ENCODE peak calls at places on chromosomes 7 and 10, in four cellular contexts. One of them, this sample, is unnamed.

GRCh38 chr10:4698075-4698474 is 127.9 kb upstream of the AKR1E2 start:
- DNase-seq in fibroblast of lung: no peak
- DNase-seq in GM23338: no peak
- DNase-seq in IMR-90: no peak
- DNase-seq in this sample: no peak

GRCh38 chr10:78255796-78256638 is 222.4 kb downstream of the RPS24 start:
- DNase-seq in IMR-90: peak
- DNase-seq in GM23338: no peak
- DNase-seq in fibroblast of lung: peak
- DNase-seq in this sample: peak

GRCh38 chr7:74343281-74344127 is 54.3 kb downstream of the CLIP2 start:
- DNase-seq in GM23338: no peak
- DNase-seq in fibroblast of lung: peak
- DNase-seq in IMR-90: peak
- DNase-seq in this sample: peak

GRCh38 chr10:86733260-86733671 is 23.2 kb upstream of the BMPR1A start:
- DNase-seq in GM23338: no peak
- DNase-seq in IMR-90: peak
- DNase-seq in fibroblast of lung: peak
- DNase-seq in this sample: no peak

GRCh38 chr10:114686013-114686412 is 27.9 kb upstream of the ABLIM1 start:
- DNase-seq in IMR-90: no peak
- DNase-seq in fibroblast of lung: no peak
- DNase-seq in GM23338: no peak
- DNase-seq in this sample: peak

GRCh38 chr7:3176112-3176836 is 124.8 kb upstream of the SDK1 start:
- DNase-seq in IMR-90: no peak
- DNase-seq in fibroblast of lung: no peak
- DNase-seq in GM23338: peak
- DNase-seq in this sample: no peak

GRCh38 chr7:158491094-158491493 is 96.5 kb downstream of the PTPRN2 start:
- DNase-seq in fibroblast of lung: no peak
- DNase-seq in GM23338: no peak
- DNase-seq in IMR-90: no peak
- DNase-seq in this sample: no peak

GRCh38 chr7:40572810-40573470 is 438.1 kb downstream of the SUGCT start:
- DNase-seq in fibroblast of lung: peak
- DNase-seq in GM23338: no peak
- DNase-seq in IMR-90: peak
- DNase-seq in this sample: no peak

GRCh38 chr7:50397320-50397970 is 52.7 kb downstream of the FIGNL1 start:
- DNase-seq in IMR-90: no peak
- DNase-seq in GM23338: no peak
- DNase-seq in fibroblast of lung: no peak
- DNase-seq in this sample: no peak

GRCh38 chr7:130037703-130038102 is 13.5 kb downstream of the ZC3HC1 start:
- DNase-seq in GM23338: no peak
- DNase-seq in fibroblast of lung: no peak
- DNase-seq in IMR-90: peak
- DNase-seq in this sample: no peak

GRCh38 chr7:120060283-120060682 is 212.7 kb upstream of the KCND2 start:
- DNase-seq in fibroblast of lung: peak
- DNase-seq in IMR-90: peak
- DNase-seq in GM23338: no peak
- DNase-seq in this sample: no peak

GRCh38 chr7:51133992-51134391 is 182.6 kb downstream of the COBL start:
- DNase-seq in IMR-90: no peak
- DNase-seq in GM23338: no peak
- DNase-seq in fibroblast of lung: no peak
- DNase-seq in this sample: no peak

GRCh38 chr7:142347091-142347490 is 89.2 kb upstream of the PRSS58 start:
- DNase-seq in fibroblast of lung: no peak
- DNase-seq in GM23338: no peak
- DNase-seq in IMR-90: no peak
- DNase-seq in this sample: no peak

GRCh38 chr7:131843862-131844261 is 287.4 kb upstream of the PODXL start:
- DNase-seq in fibroblast of lung: peak
- DNase-seq in IMR-90: peak
- DNase-seq in GM23338: no peak
- DNase-seq in this sample: peak

GRCh38 chr7:48049850-48050249 is 14.5 kb downstream of the C7orf57 start:
- DNase-seq in IMR-90: no peak
- DNase-seq in GM23338: no peak
- DNase-seq in fibroblast of lung: no peak
- DNase-seq in this sample: no peak

GRCh38 chr7:31782411-31782991 is 95.5 kb downstream of the PPP1R17 start:
- DNase-seq in IMR-90: peak
- DNase-seq in GM23338: peak
- DNase-seq in fibroblast of lung: peak
- DNase-seq in this sample: peak

GRCh38 chr10:89090760-89091455 is 100.3 kb downstream of the FAS start:
- DNase-seq in GM23338: no peak
- DNase-seq in IMR-90: peak
- DNase-seq in fibroblast of lung: peak
- DNase-seq in this sample: no peak

GRCh38 chr10:89793649-89794254 is 92.4 kb downstream of the KIF20B start:
- DNase-seq in fibroblast of lung: peak
- DNase-seq in GM23338: peak
- DNase-seq in IMR-90: peak
- DNase-seq in this sample: peak

GRCh38 chr7:5077740-5078139 is 32.1 kb downstream of the RBAK start:
- DNase-seq in fibroblast of lung: peak
- DNase-seq in GM23338: no peak
- DNase-seq in IMR-90: peak
- DNase-seq in this sample: no peak

GRCh38 chr10:1154531-1154930 is 98.3 kb downstream of the WDR37 start:
- DNase-seq in fibroblast of lung: no peak
- DNase-seq in GM23338: no peak
- DNase-seq in IMR-90: no peak
- DNase-seq in this sample: no peak

GRCh38 chr10:119898577-119898976 is 6.0 kb downstream of the SEC23IP start:
- DNase-seq in GM23338: no peak
- DNase-seq in fibroblast of lung: no peak
- DNase-seq in IMR-90: no peak
- DNase-seq in this sample: no peak

GRCh38 chr7:151177310-151177709 is 9.7 kb downstream of the ASB10 start:
- DNase-seq in GM23338: no peak
- DNase-seq in fibroblast of lung: no peak
- DNase-seq in IMR-90: no peak
- DNase-seq in this sample: no peak

DNA sequence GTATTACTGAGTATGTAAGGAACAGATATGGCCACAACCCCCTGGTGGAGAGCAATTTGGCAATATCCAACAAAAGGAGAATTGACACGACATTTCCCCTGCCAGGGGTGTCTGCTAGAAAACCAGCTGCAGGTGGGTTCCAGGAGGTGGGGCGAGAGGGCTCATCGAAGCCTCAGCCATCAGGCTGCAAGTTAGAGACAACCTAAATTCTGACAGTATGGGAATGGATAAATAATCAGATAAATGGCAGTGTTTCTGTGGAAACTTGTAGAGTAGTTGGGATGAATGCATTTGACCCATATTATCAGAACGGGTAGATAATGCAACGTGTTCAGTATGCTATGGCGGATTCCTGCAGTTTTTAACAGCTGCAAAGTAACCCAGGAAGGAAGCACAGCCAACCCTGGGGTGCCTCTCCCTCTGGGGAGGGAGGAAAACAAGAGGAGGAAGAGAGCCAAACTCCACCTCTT is 3.5 kb downstream of the TMEM273 start:
- DNase-seq in IMR-90: no peak
- DNase-seq in fibroblast of lung: no peak
- DNase-seq in GM23338: no peak
- DNase-seq in this sample: no peak
- H3K4me2 ChIP-seq in IMR-90: no peak
- H3K4me2 ChIP-seq in fibroblast of lung: no peak
- H3K4me2 ChIP-seq in GM23338: no peak
- H3K4me2 ChIP-seq in this sample: no peak

DNA sequence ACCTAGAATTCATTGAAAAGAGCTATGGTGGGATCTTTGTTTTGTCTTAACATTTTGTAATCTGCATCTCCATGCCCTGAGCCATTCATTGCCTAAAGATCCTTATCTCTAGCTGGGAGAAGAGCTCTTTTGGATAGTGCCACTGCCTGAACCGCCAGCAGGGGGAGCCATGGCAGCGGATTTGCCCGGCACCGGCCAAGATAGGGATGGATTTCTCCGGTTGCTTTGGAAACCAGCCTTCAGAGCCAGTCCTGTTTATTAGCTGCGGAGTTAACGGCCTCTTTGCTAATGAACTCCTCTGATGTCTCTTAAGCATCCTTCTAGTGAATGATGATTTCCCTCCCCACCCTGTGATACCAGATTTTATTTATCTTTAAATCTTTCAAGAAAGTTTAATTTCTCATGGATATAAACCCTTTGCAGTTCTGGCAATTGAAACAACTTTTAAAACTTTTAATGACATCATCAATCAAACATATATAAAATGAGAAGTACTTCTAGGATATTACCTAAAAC is 58.2 kb upstream of the LYZL2 start:
- DNase-seq in IMR-90: peak
- DNase-seq in GM23338: peak
- DNase-seq in fibroblast of lung: peak
- DNase-seq in this sample: peak
- TF ChIP-seq CTCF in IMR-90: peak
- TF ChIP-seq CTCF in GM23338: peak
- TF ChIP-seq CTCF in fibroblast of lung: peak
- TF ChIP-seq CTCF in this sample: peak

GRCh38 chr10:26437637-26438461 is at the start of gene APBB1IP:
- DNase-seq in fibroblast of lung: peak
- DNase-seq in GM23338: peak
- DNase-seq in IMR-90: no peak
- DNase-seq in this sample: no peak
- H3K4me2 ChIP-seq in fibroblast of lung: no peak
- H3K4me2 ChIP-seq in GM23338: peak
- H3K4me2 ChIP-seq in IMR-90: no peak
- H3K4me2 ChIP-seq in this sample: no peak

GRCh38 chr7:53191296-53191695 is 155.9 kb downstream of the POM121L12 start:
- DNase-seq in IMR-90: no peak
- DNase-seq in GM23338: no peak
- DNase-seq in fibroblast of lung: no peak
- DNase-seq in this sample: no peak
- TF ChIP-seq CTCF in IMR-90: no peak
- TF ChIP-seq CTCF in GM23338: no peak
- TF ChIP-seq CTCF in fibroblast of lung: no peak
- TF ChIP-seq CTCF in this sample: no peak

GRCh38 chr7:138738114-138738513 is 37.0 kb upstream of the SVOPL start:
- DNase-seq in GM23338: no peak
- DNase-seq in IMR-90: no peak
- DNase-seq in fibroblast of lung: no peak
- DNase-seq in this sample: no peak
- H3K4me2 ChIP-seq in GM23338: no peak
- H3K4me2 ChIP-seq in IMR-90: no peak
- H3K4me2 ChIP-seq in fibroblast of lung: no peak
- H3K4me2 ChIP-seq in this sample: no peak

DNA sequence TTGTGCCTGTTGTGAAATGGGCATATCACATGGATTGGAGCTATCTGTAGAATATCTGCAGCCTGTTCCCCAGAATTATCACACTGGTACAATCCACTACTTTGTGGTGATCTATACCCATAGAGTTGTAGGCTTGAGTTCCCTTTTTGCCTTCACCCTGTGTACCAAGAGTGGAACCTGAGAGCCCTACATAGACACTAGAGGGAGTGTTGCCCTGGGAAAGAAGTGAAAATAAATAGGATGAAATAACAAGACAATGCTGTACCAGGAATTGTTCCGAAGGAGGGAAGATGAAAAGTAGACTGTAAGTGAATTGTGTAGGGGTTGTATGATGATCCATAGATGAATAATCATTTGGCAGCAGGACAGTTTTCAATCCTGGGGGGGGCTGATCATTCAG is 9.0 kb downstream of the SORCS3 start:
- DNase-seq in GM23338: peak
- DNase-seq in IMR-90: no peak
- DNase-seq in fibroblast of lung: no peak
- DNase-seq in this sample: no peak
- TF ChIP-seq CTCF in GM23338: peak
- TF ChIP-seq CTCF in IMR-90: no peak
- TF ChIP-seq CTCF in fibroblast of lung: no peak
- TF ChIP-seq CTCF in this sample: peak

GRCh38 chr7:77731716-77732115 is 35.5 kb downstream of the RSBN1L start:
- DNase-seq in fibroblast of lung: no peak
- DNase-seq in IMR-90: no peak
- DNase-seq in GM23338: no peak
- DNase-seq in this sample: no peak

GRCh38 chr7:77735457-77735856 is 39.2 kb downstream of the RSBN1L start:
- DNase-seq in fibroblast of lung: no peak
- DNase-seq in IMR-90: no peak
- DNase-seq in GM23338: no peak
- DNase-seq in this sample: no peak

GRCh38 chr7:77736991-77737390 is 40.7 kb downstream of the RSBN1L start:
- DNase-seq in IMR-90: no peak
- DNase-seq in fibroblast of lung: no peak
- DNase-seq in GM23338: no peak
- DNase-seq in this sample: no peak

GRCh38 chr7:77738382-77738781 is 42.1 kb downstream of the RSBN1L start:
- DNase-seq in fibroblast of lung: no peak
- DNase-seq in GM23338: no peak
- DNase-seq in IMR-90: no peak
- DNase-seq in this sample: no peak

DNA sequence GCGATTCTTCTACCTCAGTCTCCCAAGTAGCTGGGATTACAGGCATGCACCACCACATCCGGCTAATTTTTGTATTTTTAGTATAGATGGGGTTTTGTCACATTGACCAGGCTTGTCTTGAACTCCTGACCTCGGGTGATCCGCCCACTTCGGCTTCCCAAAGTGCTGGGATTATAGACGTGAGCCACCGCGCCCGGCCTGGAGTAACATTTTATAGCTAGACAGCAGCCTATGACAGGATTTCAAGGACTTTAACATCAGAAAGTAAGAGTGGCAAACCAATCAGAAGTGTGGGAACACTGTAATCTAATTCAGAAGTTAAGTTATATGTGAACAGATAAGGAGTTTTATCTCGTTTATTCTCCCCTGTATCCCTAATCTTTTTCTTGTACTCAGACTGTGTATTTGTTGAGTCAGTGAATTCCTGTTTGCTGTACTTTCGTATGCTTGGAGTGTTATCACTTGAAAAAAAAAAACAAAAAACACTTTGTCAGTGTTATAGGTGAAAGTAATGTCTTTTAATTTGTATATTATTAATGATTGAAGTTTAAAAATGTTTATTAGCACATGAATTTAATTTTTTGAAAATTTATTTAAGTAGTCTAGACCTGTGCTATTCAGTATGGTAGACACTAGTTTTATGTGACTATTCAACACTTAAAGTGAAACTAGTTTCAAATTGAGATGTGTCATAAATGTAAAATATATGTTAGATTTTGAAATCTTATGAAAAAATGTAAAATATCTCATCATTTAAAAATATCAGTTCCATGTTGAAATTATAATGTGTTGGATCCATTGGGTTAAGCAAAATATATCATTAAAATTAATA is 38.5 kb downstream of the RSBN1L start:
- DNase-seq in fibroblast of lung: no peak
- DNase-seq in IMR-90: no peak
- DNase-seq in GM23338: no peak
- DNase-seq in this sample: no peak
- H3K4me2 ChIP-seq in fibroblast of lung: peak
- H3K4me2 ChIP-seq in IMR-90: no peak
- H3K4me2 ChIP-seq in GM23338: no peak
- H3K4me2 ChIP-seq in this sample: no peak

This sample was measured in mammary epithelial cell.